ENCODE peak calls at places on chromosomes 1 and 21, in seven cellular contexts. D is A549; V is chondrocyte; X is stimulated activated CD4-positive, alpha-beta T cell treated with anti-CD3 and anti-CD28 coated beads, Interleukin-1b, Interleukin-23, amount 100 ng/mL, for 24 hours; E is heart left ventricle; Z is GM10248; T is iPS-NIHi11. S is an unnamed sample.

GRCh38 chr1:8077120-8077573 is 51.0 kb upstream of the ERRFI1 start:
- DNase-seq in E (peak), X (no peak), T (peak), D (peak), Z (no peak), V (no peak), S (peak)

GRCh38 chr1:221911714-221912113 is 169.8 kb upstream of the DUSP10 start:
- DNase-seq in V (no peak), E (no peak), Z (no peak), X (no peak), D (no peak), T (no peak), S (no peak)

GRCh38 chr1:26358411-26359384 is 4.8 kb upstream of the CRYBG2 start:
- DNase-seq in Z (no peak), E (no peak), X (peak), D (peak), T (no peak), V (no peak), S (no peak)

GRCh38 chr1:67817319-67817718 is 15.9 kb downstream of the GNG12 start:
- DNase-seq in V (no peak), E (no peak), D (no peak), T (no peak), Z (no peak), X (no peak), S (no peak)

GRCh38 chr21:36756527-36756926 is 57.6 kb downstream of the SIM2 start:
- DNase-seq in X (no peak), T (no peak), Z (no peak), E (no peak), V (no peak), D (peak), S (no peak)

GRCh38 chr1:183070923-183071618 is 47.9 kb downstream of the LAMC1 start:
- DNase-seq in X (no peak), D (no peak), T (no peak), Z (peak), V (no peak), E (no peak), S (no peak)

GRCh38 chr1:203083463-203083921 is 2.3 kb downstream of the MYOG start:
- DNase-seq in T (no peak), X (no peak), E (no peak), D (no peak), Z (no peak), V (peak), S (no peak)

GRCh38 chr1:57623039-57623790 is 199.4 kb upstream of the DAB1 start:
- DNase-seq in T (peak), E (peak), X (no peak), D (no peak), V (no peak), Z (no peak), S (peak)

GRCh38 chr21:43797415-43797814 is 8.0 kb downstream of the RRP1 start:
- DNase-seq in E (no peak), T (no peak), Z (no peak), V (no peak), D (no peak), X (no peak), S (no peak)

GRCh38 chr1:206479164-206480125 is 9.2 kb downstream of the IKBKE start:
- DNase-seq in T (peak), E (peak), X (no peak), Z (peak), V (no peak), D (peak), S (peak)

GRCh38 chr1:165068716-165069115 is 287.8 kb downstream of the LMX1A start:
- DNase-seq in D (no peak), E (no peak), Z (no peak), X (no peak), V (no peak), T (no peak), S (no peak)

GRCh38 chr1:62912028-62912638 is 128.2 kb downstream of the ATG4C start:
- DNase-seq in E (no peak), T (peak), D (peak), X (no peak), Z (no peak), V (no peak), S (no peak)

GRCh38 chr1:4972761-4973320 is 318.4 kb downstream of the AJAP1 start:
- DNase-seq in Z (no peak), X (no peak), D (no peak), T (no peak), V (no peak), E (no peak), S (no peak)

GRCh38 chr1:41980872-41981653 is 62.3 kb upstream of the HIVEP3 start:
- DNase-seq in V (no peak), T (no peak), Z (no peak), X (no peak), D (no peak), E (no peak), S (no peak)

GRCh38 chr1:43530483-43531452 is at the start of gene PTPRF:
- DNase-seq in D (peak), E (peak), V (peak), X (peak), Z (peak), T (peak), S (peak)

GRCh38 chr1:217747156-217747769 is 116.1 kb downstream of the SPATA17 start:
- DNase-seq in Z (peak), T (no peak), D (peak), E (no peak), V (no peak), X (no peak), S (no peak)

GRCh38 chr21:46122758-46123683 is 25.1 kb downstream of the COL6A2 start:
- DNase-seq in E (peak), T (no peak), V (peak), Z (no peak), X (no peak), D (no peak), S (peak)

GRCh38 chr21:42794551-42794950 is 84.8 kb downstream of the WDR4 start:
- DNase-seq in X (no peak), V (no peak), T (no peak), D (no peak), E (no peak), Z (peak), S (no peak)

GRCh38 chr1:154729598-154729997 is 121.6 kb upstream of the ADAR start:
- DNase-seq in V (no peak), T (no peak), Z (no peak), E (no peak), X (no peak), D (no peak), S (no peak)

GRCh38 chr1:86151427-86151826 is 5.1 kb downstream of the COL24A1 start:
- DNase-seq in D (no peak), T (no peak), Z (no peak), X (no peak), E (no peak), V (no peak), S (no peak)

GRCh38 chr21:30233636-30234035 is 17.7 kb upstream of the CLDN8 start:
- DNase-seq in T (no peak), Z (no peak), X (no peak), D (no peak), E (no peak), V (no peak), S (no peak)

GRCh38 chr1:186165303-186165702 is 209.8 kb downstream of the TPR start:
- DNase-seq in D (no peak), X (no peak), T (no peak), E (no peak), V (no peak), Z (no peak), S (no peak)

GRCh38 chr1:180486092-180486491 is 16.3 kb downstream of the ACBD6 start:
- DNase-seq in T (peak), D (no peak), E (no peak), X (no peak), Z (no peak), V (no peak), S (no peak)

GRCh38 chr1:54794401-54795099 is 6.6 kb downstream of the TTC22 start:
- DNase-seq in Z (no peak), T (peak), V (no peak), X (no peak), E (no peak), D (no peak), S (no peak)

GRCh38 chr1:9294910-9295636 is 2.4 kb downstream of the SPSB1 start:
- DNase-seq in E (peak), T (no peak), X (no peak), D (peak), Z (peak), V (no peak), S (no peak)

GRCh38 chr1:172951728-172952365 is 98.9 kb downstream of the TNFSF18 start:
- DNase-seq in V (no peak), X (no peak), D (no peak), Z (no peak), E (no peak), T (no peak), S (no peak)

GRCh38 chr1:40936878-40937484 is 42.5 kb upstream of the CTPS1 start:
- DNase-seq in T (no peak), Z (no peak), D (no peak), X (no peak), V (no peak), E (no peak), S (no peak)

GRCh38 chr1:245537992-245538391 is 383.2 kb downstream of the KIF26B start:
- DNase-seq in Z (no peak), V (no peak), T (no peak), E (no peak), X (no peak), D (no peak), S (no peak)

GRCh38 chr21:32411366-32412161 is 942 bp upstream of the EVA1C start:
- DNase-seq in V (no peak), T (peak), Z (no peak), E (peak), X (peak), D (peak), S (peak)

GRCh38 chr1:242228991-242229390 is 230.1 kb upstream of the MAP1LC3C start:
- DNase-seq in V (no peak), E (no peak), Z (no peak), D (no peak), T (no peak), X (no peak), S (no peak)

GRCh38 chr21:28928578-28929124 is 64.0 kb downstream of the LTN1 start:
- DNase-seq in V (no peak), D (no peak), T (no peak), E (no peak), Z (no peak), X (no peak), S (no peak)

GRCh38 chr1:226123212-226123560 is 60.7 kb downstream of the H3-3A start:
- DNase-seq in E (no peak), D (no peak), V (peak), X (no peak), Z (no peak), T (no peak), S (no peak)

GRCh38 chr1:40739455-40740008 is 44.1 kb upstream of the KCNQ4 start:
- DNase-seq in T (no peak), Z (no peak), X (no peak), V (no peak), E (no peak), D (no peak), S (no peak)

GRCh38 chr1:204828352-204828850 is 42.3 kb upstream of the NFASC start:
- DNase-seq in V (no peak), E (peak), T (peak), Z (no peak), X (peak), D (peak), S (peak)

GRCh38 chr1:24266398-24266941 is 52.7 kb upstream of the GRHL3 start:
- DNase-seq in D (peak), V (no peak), Z (no peak), E (no peak), T (peak), X (no peak), S (no peak)

GRCh38 chr1:27408151-27408550 is 15.7 kb downstream of the GPR3 start:
- DNase-seq in T (no peak), E (no peak), V (no peak), D (no peak), Z (no peak), X (no peak), S (no peak)

GRCh38 chr21:36744560-36745231 is 45.8 kb downstream of the SIM2 start:
- DNase-seq in Z (no peak), E (no peak), V (no peak), D (no peak), X (no peak), T (no peak), S (no peak)

GRCh38 chr1:109969430-109969829 is 15.1 kb upstream of the AHCYL1 start:
- DNase-seq in X (no peak), Z (no peak), V (no peak), E (no peak), D (no peak), T (no peak), S (no peak)

GRCh38 chr1:27360159-27361043 is 6.4 kb downstream of the MAP3K6 start:
- DNase-seq in E (no peak), Z (peak), D (no peak), T (peak), V (peak), X (no peak), S (no peak)

GRCh38 chr1:63142001-63142400 is 180.4 kb upstream of the FOXD3 start:
- DNase-seq in Z (no peak), V (no peak), D (no peak), X (no peak), E (no peak), T (no peak), S (no peak)

S was measured in ovary.